ENCODE peak calls at places on chromosomes 12 and 14, in nine cellular contexts. One of them, this sample, is unnamed.

GRCh38 chr12:113285679-113286645 is 48.9 kb downstream of the SLC8B1 start:
- DNase-seq in mucosa of descending colon: peak; percentile 31
- DNase-seq in lower lobe of right lung: no peak
- DNase-seq in AG10803: no peak
- DNase-seq in cardiac fibroblast: no peak
- DNase-seq in fibroblast of villous mesenchyme: no peak
- DNase-seq in cardiac muscle cell: no peak
- DNase-seq in WERI-Rb-1: no peak
- DNase-seq in epithelial cell of esophagus: no peak
- DNase-seq in this sample: no peak

GRCh38 chr14:68541128-68541896 is 251.6 kb downstream of the ZFP36L1 start:
- DNase-seq in mucosa of descending colon: no peak
- DNase-seq in lower lobe of right lung: no peak
- DNase-seq in AG10803: no peak
- DNase-seq in cardiac fibroblast: no peak
- DNase-seq in fibroblast of villous mesenchyme: no peak
- DNase-seq in cardiac muscle cell: peak; percentile 27
- DNase-seq in WERI-Rb-1: no peak
- DNase-seq in epithelial cell of esophagus: no peak
- DNase-seq in this sample: no peak

GRCh38 chr14:93520053-93520607 is 89.4 kb downstream of the UNC79 start:
- DNase-seq in mucosa of descending colon: no peak
- DNase-seq in lower lobe of right lung: no peak
- DNase-seq in AG10803: no peak
- DNase-seq in cardiac fibroblast: no peak
- DNase-seq in fibroblast of villous mesenchyme: no peak
- DNase-seq in cardiac muscle cell: no peak
- DNase-seq in WERI-Rb-1: no peak
- DNase-seq in epithelial cell of esophagus: no peak
- DNase-seq in this sample: no peak

GRCh38 chr14:78005325-78005724 is 164.8 kb upstream of the NRXN3 start:
- DNase-seq in mucosa of descending colon: no peak
- DNase-seq in lower lobe of right lung: no peak
- DNase-seq in AG10803: peak; percentile 1
- DNase-seq in cardiac fibroblast: peak; percentile 69
- DNase-seq in fibroblast of villous mesenchyme: no peak
- DNase-seq in cardiac muscle cell: no peak
- DNase-seq in WERI-Rb-1: no peak
- DNase-seq in epithelial cell of esophagus: peak; percentile 95
- DNase-seq in this sample: peak; percentile 61

GRCh38 chr14:40599726-40600125 is 1007.0 kb upstream of the LRFN5 start:
- DNase-seq in mucosa of descending colon: no peak
- DNase-seq in lower lobe of right lung: no peak
- DNase-seq in AG10803: no peak
- DNase-seq in cardiac fibroblast: no peak
- DNase-seq in fibroblast of villous mesenchyme: no peak
- DNase-seq in cardiac muscle cell: no peak
- DNase-seq in WERI-Rb-1: no peak
- DNase-seq in epithelial cell of esophagus: peak; percentile 48
- DNase-seq in this sample: no peak

GRCh38 chr14:99516156-99517045 is 35.2 kb downstream of the CCNK start:
- DNase-seq in mucosa of descending colon: no peak
- DNase-seq in lower lobe of right lung: no peak
- DNase-seq in AG10803: no peak
- DNase-seq in cardiac fibroblast: no peak
- DNase-seq in fibroblast of villous mesenchyme: no peak
- DNase-seq in cardiac muscle cell: no peak
- DNase-seq in WERI-Rb-1: peak; percentile 8
- DNase-seq in epithelial cell of esophagus: no peak
- DNase-seq in this sample: no peak

GRCh38 chr12:69608114-69608513 is 2.6 kb downstream of the LRRC10 start:
- DNase-seq in mucosa of descending colon: no peak
- DNase-seq in lower lobe of right lung: no peak
- DNase-seq in AG10803: peak; percentile 10
- DNase-seq in cardiac fibroblast: no peak
- DNase-seq in fibroblast of villous mesenchyme: peak; percentile 12
- DNase-seq in cardiac muscle cell: no peak
- DNase-seq in WERI-Rb-1: no peak
- DNase-seq in epithelial cell of esophagus: no peak
- DNase-seq in this sample: no peak

GRCh38 chr14:80930836-80931389 is 10.6 kb downstream of the CEP128 start:
- DNase-seq in mucosa of descending colon: no peak
- DNase-seq in lower lobe of right lung: no peak
- DNase-seq in AG10803: peak; percentile 94
- DNase-seq in cardiac fibroblast: peak; percentile 94
- DNase-seq in fibroblast of villous mesenchyme: peak; percentile 97
- DNase-seq in cardiac muscle cell: no peak
- DNase-seq in WERI-Rb-1: no peak
- DNase-seq in epithelial cell of esophagus: peak; percentile 82
- DNase-seq in this sample: peak; percentile 94

GRCh38 chr12:41981758-41982157 is 162.9 kb downstream of the GXYLT1 start:
- DNase-seq in mucosa of descending colon: no peak
- DNase-seq in lower lobe of right lung: no peak
- DNase-seq in AG10803: no peak
- DNase-seq in cardiac fibroblast: peak; percentile 2
- DNase-seq in fibroblast of villous mesenchyme: no peak
- DNase-seq in cardiac muscle cell: no peak
- DNase-seq in WERI-Rb-1: no peak
- DNase-seq in epithelial cell of esophagus: peak; percentile 56
- DNase-seq in this sample: no peak

GRCh38 chr12:127463237-127463636 is 803.7 kb upstream of the TMEM132C start:
- DNase-seq in mucosa of descending colon: no peak
- DNase-seq in lower lobe of right lung: no peak
- DNase-seq in AG10803: no peak
- DNase-seq in cardiac fibroblast: no peak
- DNase-seq in fibroblast of villous mesenchyme: no peak
- DNase-seq in cardiac muscle cell: no peak
- DNase-seq in WERI-Rb-1: no peak
- DNase-seq in epithelial cell of esophagus: no peak
- DNase-seq in this sample: no peak

GRCh38 chr14:54976316-54976715 is 50.6 kb downstream of the WDHD1 start:
- DNase-seq in mucosa of descending colon: no peak
- DNase-seq in lower lobe of right lung: no peak
- DNase-seq in AG10803: peak; percentile 78
- DNase-seq in cardiac fibroblast: peak; percentile 89
- DNase-seq in fibroblast of villous mesenchyme: peak; percentile 82
- DNase-seq in cardiac muscle cell: no peak
- DNase-seq in WERI-Rb-1: no peak
- DNase-seq in epithelial cell of esophagus: peak; percentile 50
- DNase-seq in this sample: no peak

GRCh38 chr12:121495746-121496145 is 85.1 kb downstream of the KDM2B start:
- DNase-seq in mucosa of descending colon: no peak
- DNase-seq in lower lobe of right lung: no peak
- DNase-seq in AG10803: no peak
- DNase-seq in cardiac fibroblast: no peak
- DNase-seq in fibroblast of villous mesenchyme: no peak
- DNase-seq in cardiac muscle cell: no peak
- DNase-seq in WERI-Rb-1: no peak
- DNase-seq in epithelial cell of esophagus: no peak
- DNase-seq in this sample: no peak

GRCh38 chr12:126160912-126161311 is 1095.7 kb downstream of the AACS start:
- DNase-seq in mucosa of descending colon: no peak
- DNase-seq in lower lobe of right lung: no peak
- DNase-seq in AG10803: no peak
- DNase-seq in cardiac fibroblast: no peak
- DNase-seq in fibroblast of villous mesenchyme: no peak
- DNase-seq in cardiac muscle cell: no peak
- DNase-seq in WERI-Rb-1: no peak
- DNase-seq in epithelial cell of esophagus: no peak
- DNase-seq in this sample: no peak

GRCh38 chr14:24089890-24090289 is 4.2 kb upstream of the PCK2 start:
- DNase-seq in mucosa of descending colon: no peak
- DNase-seq in lower lobe of right lung: no peak
- DNase-seq in AG10803: no peak
- DNase-seq in cardiac fibroblast: no peak
- DNase-seq in fibroblast of villous mesenchyme: no peak
- DNase-seq in cardiac muscle cell: no peak
- DNase-seq in WERI-Rb-1: no peak
- DNase-seq in epithelial cell of esophagus: no peak
- DNase-seq in this sample: no peak

GRCh38 chr12:84807249-84807648 is 105.3 kb downstream of the SLC6A15 start:
- DNase-seq in mucosa of descending colon: no peak
- DNase-seq in lower lobe of right lung: no peak
- DNase-seq in AG10803: no peak
- DNase-seq in cardiac fibroblast: peak; percentile 5
- DNase-seq in fibroblast of villous mesenchyme: no peak
- DNase-seq in cardiac muscle cell: no peak
- DNase-seq in WERI-Rb-1: no peak
- DNase-seq in epithelial cell of esophagus: peak; percentile 64
- DNase-seq in this sample: no peak

GRCh38 chr14:95943699-95944098 is 67.1 kb downstream of the TUNAR start:
- DNase-seq in mucosa of descending colon: no peak
- DNase-seq in lower lobe of right lung: no peak
- DNase-seq in AG10803: no peak
- DNase-seq in cardiac fibroblast: no peak
- DNase-seq in fibroblast of villous mesenchyme: no peak
- DNase-seq in cardiac muscle cell: no peak
- DNase-seq in WERI-Rb-1: no peak
- DNase-seq in epithelial cell of esophagus: no peak
- DNase-seq in this sample: no peak

GRCh38 chr12:27396416-27396815 is 50.1 kb upstream of the SMCO2 start:
- DNase-seq in mucosa of descending colon: no peak
- DNase-seq in lower lobe of right lung: no peak
- DNase-seq in AG10803: no peak
- DNase-seq in cardiac fibroblast: no peak
- DNase-seq in fibroblast of villous mesenchyme: no peak
- DNase-seq in cardiac muscle cell: no peak
- DNase-seq in WERI-Rb-1: no peak
- DNase-seq in epithelial cell of esophagus: no peak
- DNase-seq in this sample: no peak

GRCh38 chr12:7116196-7116595 is 7.2 kb upstream of the C1RL start:
- DNase-seq in mucosa of descending colon: no peak
- DNase-seq in lower lobe of right lung: no peak
- DNase-seq in AG10803: no peak
- DNase-seq in cardiac fibroblast: no peak
- DNase-seq in fibroblast of villous mesenchyme: no peak
- DNase-seq in cardiac muscle cell: no peak
- DNase-seq in WERI-Rb-1: no peak
- DNase-seq in epithelial cell of esophagus: no peak
- DNase-seq in this sample: no peak

DNA sequence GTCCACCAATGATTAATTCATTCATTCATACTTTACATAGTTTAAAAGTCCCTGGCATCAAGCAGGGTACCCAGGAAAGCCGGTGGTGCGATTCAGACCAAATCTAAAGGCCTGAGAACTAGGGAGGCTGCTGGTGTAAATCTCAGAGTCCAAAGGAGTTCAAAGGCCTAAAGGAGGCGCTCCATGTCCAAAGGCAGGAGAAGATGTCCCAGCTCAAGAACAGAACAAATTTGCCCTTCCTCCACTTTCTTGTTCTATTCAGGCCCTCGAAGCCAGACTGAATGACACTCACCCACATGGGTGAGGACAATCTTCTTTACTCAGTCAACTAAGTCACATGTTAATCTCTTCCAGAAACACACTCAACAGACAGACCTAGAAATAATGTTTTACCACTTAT is 64.2 kb downstream of the ANKS1B start:
- DNase-seq in mucosa of descending colon: no peak
- DNase-seq in lower lobe of right lung: no peak
- DNase-seq in AG10803: no peak
- DNase-seq in cardiac fibroblast: no peak
- DNase-seq in fibroblast of villous mesenchyme: no peak
- DNase-seq in cardiac muscle cell: no peak
- DNase-seq in WERI-Rb-1: peak; percentile 63
- DNase-seq in epithelial cell of esophagus: no peak
- DNase-seq in this sample: no peak
- TF ChIP-seq CTCF in mucosa of descending colon: no peak
- TF ChIP-seq CTCF in lower lobe of right lung: no peak
- TF ChIP-seq CTCF in AG10803: no peak
- TF ChIP-seq CTCF in cardiac fibroblast: no peak
- TF ChIP-seq CTCF in fibroblast of villous mesenchyme: no peak
- TF ChIP-seq CTCF in cardiac muscle cell: no peak
- TF ChIP-seq CTCF in WERI-Rb-1: peak; percentile 38
- TF ChIP-seq CTCF in epithelial cell of esophagus: no peak
- TF ChIP-seq CTCF in this sample: no peak

GRCh38 chr12:47902131-47902639 is 2.6 kb downstream of the VDR start:
- DNase-seq in mucosa of descending colon: no peak
- DNase-seq in lower lobe of right lung: no peak
- DNase-seq in AG10803: no peak
- DNase-seq in cardiac fibroblast: no peak
- DNase-seq in fibroblast of villous mesenchyme: no peak
- DNase-seq in cardiac muscle cell: no peak
- DNase-seq in WERI-Rb-1: no peak
- DNase-seq in epithelial cell of esophagus: no peak
- DNase-seq in this sample: no peak
- H3K4me3 ChIP-seq in mucosa of descending colon: no peak overlapping the region
- H3K4me3 ChIP-seq in lower lobe of right lung: no peak overlapping the region
- H3K4me3 ChIP-seq in AG10803: peak overlapping the region; percentile 92
- H3K4me3 ChIP-seq in cardiac fibroblast: no peak overlapping the region
- H3K4me3 ChIP-seq in fibroblast of villous mesenchyme: no peak overlapping the region
- H3K4me3 ChIP-seq in cardiac muscle cell: no peak overlapping the region
- H3K4me3 ChIP-seq in WERI-Rb-1: no peak overlapping the region
- H3K4me3 ChIP-seq in epithelial cell of esophagus: no peak overlapping the region
- H3K4me3 ChIP-seq in this sample: no peak overlapping the region

GRCh38 chr12:15892645-15893259 is 10.6 kb downstream of the STRAP start:
- DNase-seq in mucosa of descending colon: no peak
- DNase-seq in lower lobe of right lung: no peak
- DNase-seq in AG10803: no peak
- DNase-seq in cardiac fibroblast: no peak
- DNase-seq in fibroblast of villous mesenchyme: no peak
- DNase-seq in cardiac muscle cell: no peak
- DNase-seq in WERI-Rb-1: no peak
- DNase-seq in epithelial cell of esophagus: no peak
- DNase-seq in this sample: no peak
- TF ChIP-seq CTCF in mucosa of descending colon: no peak
- TF ChIP-seq CTCF in lower lobe of right lung: no peak
- TF ChIP-seq CTCF in AG10803: no peak
- TF ChIP-seq CTCF in cardiac fibroblast: no peak
- TF ChIP-seq CTCF in fibroblast of villous mesenchyme: no peak
- TF ChIP-seq CTCF in cardiac muscle cell: no peak
- TF ChIP-seq CTCF in WERI-Rb-1: no peak
- TF ChIP-seq CTCF in epithelial cell of esophagus: no peak
- TF ChIP-seq CTCF in this sample: no peak

DNA sequence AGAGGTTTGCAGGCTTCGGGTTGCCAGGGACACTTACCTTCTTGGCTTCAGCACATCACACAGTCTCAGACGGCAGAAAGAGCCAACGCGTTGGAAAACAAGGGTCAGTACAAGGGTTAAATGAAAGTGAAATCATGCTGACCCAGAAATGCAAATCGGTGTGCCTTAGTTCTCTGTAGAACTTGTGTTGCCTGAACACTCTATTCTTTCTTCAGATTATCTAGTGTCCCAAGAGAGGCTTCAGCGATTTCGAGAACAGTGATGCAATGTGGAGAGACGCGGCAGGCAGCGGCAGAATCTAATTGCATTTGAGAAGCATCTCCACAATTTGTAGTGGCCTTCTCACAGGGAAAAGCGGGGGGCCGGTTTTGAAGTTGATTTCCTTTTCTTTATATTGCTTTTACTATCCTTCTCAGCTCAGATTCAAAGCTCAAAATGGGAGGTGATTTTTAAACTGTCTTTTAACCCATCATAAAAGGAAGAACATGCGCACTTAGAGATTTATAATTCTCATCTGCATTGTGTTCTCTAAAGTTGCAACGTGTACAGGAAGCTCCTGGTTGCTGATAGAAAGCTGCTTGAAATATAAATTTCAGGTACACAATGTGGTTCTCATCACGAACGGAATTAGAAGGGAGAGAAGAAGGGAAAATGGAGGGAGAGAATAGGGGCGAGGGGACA is 67.8 kb upstream of the EGLN3 start:
- DNase-seq in mucosa of descending colon: no peak
- DNase-seq in lower lobe of right lung: no peak
- DNase-seq in AG10803: no peak
- DNase-seq in cardiac fibroblast: peak; percentile 24
- DNase-seq in fibroblast of villous mesenchyme: no peak
- DNase-seq in cardiac muscle cell: no peak
- DNase-seq in WERI-Rb-1: no peak
- DNase-seq in epithelial cell of esophagus: no peak
- DNase-seq in this sample: peak; percentile 57
- H3K4me3 ChIP-seq in mucosa of descending colon: no peak overlapping the region
- H3K4me3 ChIP-seq in lower lobe of right lung: no peak overlapping the region
- H3K4me3 ChIP-seq in AG10803: peak overlapping the region; percentile 5
- H3K4me3 ChIP-seq in cardiac fibroblast: peak overlapping the region; percentile 7
- H3K4me3 ChIP-seq in fibroblast of villous mesenchyme: no peak overlapping the region
- H3K4me3 ChIP-seq in cardiac muscle cell: no peak overlapping the region
- H3K4me3 ChIP-seq in WERI-Rb-1: no peak overlapping the region
- H3K4me3 ChIP-seq in epithelial cell of esophagus: no peak overlapping the region
- H3K4me3 ChIP-seq in this sample: peak overlapping the region; percentile 49

This sample was measured in GM12865.